ENCODE peak calls at places on chromosomes 7 and 10, in five cellular contexts. M is mammary epithelial cell, V is endothelial cell of umbilical vein, T is prostate gland, Z is hepatocyte. X is an unnamed sample. For H3K4me1, the result is how much of the 10 kb centered on the place peaks cover.

GRCh38 chr7:157010588-157011332 is at the start of gene MNX1:
- DNase-seq in Z (peak), V (no peak), M (peak), T (peak), X (peak)

GRCh38 chr10:12390733-12391132 is 41.4 kb downstream of the CAMK1D start:
- DNase-seq in T (no peak), M (no peak), V (no peak), Z (no peak), X (no peak)

GRCh38 chr10:94225589-94225988 is 137.2 kb downstream of the NOC3L start:
- DNase-seq in M (no peak), T (no peak), V (peak), Z (no peak), X (no peak)

GRCh38 chr7:845731-846130 is 13.5 kb downstream of the SUN1 start:
- DNase-seq in V (no peak), T (no peak), Z (no peak), M (no peak), X (no peak)

GRCh38 chr10:954396-954795 is 22.9 kb upstream of the LARP4B start:
- DNase-seq in V (no peak), M (no peak), Z (no peak), T (no peak), X (no peak)

GRCh38 chr7:90648107-90648506 is 52.0 kb downstream of the CDK14 start:
- DNase-seq in T (no peak), M (no peak), Z (no peak), V (no peak), X (no peak)

GRCh38 chr7:112450807-112451661 is 774 bp downstream of the IFRD1 start:
- DNase-seq in T (peak), M (peak), V (peak), Z (peak), X (peak)

GRCh38 chr10:84523509-84523908 is 195.1 kb downstream of the CCSER2 start:
- DNase-seq in T (no peak), M (no peak), Z (no peak), V (peak), X (no peak)

GRCh38 chr10:13219685-13220670 is 14.2 kb downstream of the UCMA start:
- DNase-seq in M (peak), Z (peak), V (no peak), T (no peak), X (peak)

GRCh38 chr7:13991791-13992620 is 2.5 kb upstream of the ETV1 start:
- DNase-seq in M (no peak), V (peak), T (no peak), Z (no peak), X (no peak)

GRCh38 chr7:105014725-105015630 is 973 bp downstream of the KMT2E start:
- DNase-seq in Z (peak), V (peak), M (peak), T (peak), X (peak)

GRCh38 chr7:116574025-116574822 is 49.4 kb downstream of the CAV1 start:
- DNase-seq in T (no peak), V (peak), Z (no peak), M (no peak), X (no peak)

GRCh38 chr10:126935263-126935946 is 30.2 kb downstream of the DOCK1 start:
- DNase-seq in T (no peak), Z (no peak), V (peak), M (peak), X (peak)

DNA sequence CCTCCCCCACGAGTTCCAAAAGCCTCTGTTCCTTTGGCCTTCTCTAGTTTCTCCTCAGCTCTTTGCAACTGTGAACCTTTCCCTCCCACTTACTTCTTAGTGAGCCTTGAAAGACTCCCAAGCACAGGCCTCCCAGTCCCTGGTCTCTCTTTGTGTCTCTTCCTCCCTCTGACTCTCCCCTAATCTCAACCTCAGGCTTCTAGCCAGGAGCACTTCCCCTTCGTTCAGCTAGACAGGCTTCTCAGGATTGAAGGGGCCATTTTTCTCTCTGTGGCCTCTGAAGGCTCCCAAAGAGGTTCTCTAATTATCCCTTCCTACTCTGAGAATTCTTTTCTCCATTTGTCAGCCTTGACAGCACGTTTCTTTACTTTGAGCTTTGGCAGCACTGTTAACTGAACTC is 50.2 kb upstream of the PHYHIPL start:
- DNase-seq in M (no peak), V (no peak), Z (no peak), T (no peak), X (no peak)
- H3K27ac ChIP-seq in M (no peak), V (no peak), Z (peak), T (no peak), X (no peak)

GRCh38 chr7:123916240-123916724 is 8.8 kb upstream of the SPAM1 start:
- DNase-seq in Z (peak), M (peak), T (no peak), V (peak), X (peak)
- TF ChIP-seq CTCF in Z (peak), M (peak), T (no peak), V (no peak), X (peak)

DNA sequence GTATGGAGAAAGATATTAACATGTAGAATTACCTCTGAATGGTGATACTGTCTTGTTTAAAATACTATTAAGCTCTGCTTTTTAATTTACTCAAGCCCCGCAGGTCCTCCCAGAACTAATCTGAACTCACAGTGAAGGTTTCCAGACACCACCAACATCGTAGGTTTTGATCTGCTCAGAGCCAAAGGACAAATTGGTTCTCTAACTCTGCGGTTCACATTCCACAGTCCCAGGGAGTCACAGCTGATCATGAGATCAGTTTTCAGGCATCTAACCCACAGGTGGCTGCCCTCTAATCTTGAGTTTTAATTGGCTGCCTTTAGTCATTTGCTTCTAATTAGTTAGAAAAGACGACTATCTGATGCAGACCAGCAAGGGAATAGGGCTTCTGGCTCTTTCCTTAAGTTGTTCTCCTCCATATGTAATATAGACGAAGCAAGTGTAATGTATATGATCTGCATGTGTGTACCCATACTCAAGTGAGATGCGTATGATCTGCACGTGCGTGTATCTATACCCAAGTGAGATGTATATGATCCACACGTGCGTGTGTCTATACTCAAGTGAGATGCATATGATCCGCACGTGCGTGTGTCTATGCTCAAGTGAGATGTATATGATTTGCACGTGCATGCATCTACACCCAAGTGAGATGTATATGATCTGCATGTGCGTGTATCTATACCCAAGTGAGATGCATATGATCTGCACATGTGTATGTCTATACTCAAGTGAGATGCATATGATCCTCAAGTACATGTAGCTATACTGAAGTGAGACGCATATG is 331.5 kb upstream of the NPVF start:
- DNase-seq in T (no peak), V (no peak), Z (no peak), M (no peak), X (no peak)
- H3K4me1 ChIP-seq in T (under half), V (under half), Z (under half), M (under half), X (under half)

GRCh38 chr7:8932751-8933150 is 499.3 kb downstream of the NXPH1 start:
- DNase-seq in Z (no peak), T (no peak), M (no peak), V (no peak), X (no peak)
- H3K27ac ChIP-seq in Z (no peak), T (no peak), M (no peak), V (no peak), X (no peak)

GRCh38 chr7:74498996-74499834 is 45.5 kb downstream of the GTF2IRD1 start:
- DNase-seq in V (no peak), M (no peak), Z (no peak), T (no peak), X (no peak)
- TF ChIP-seq CTCF in V (no peak), M (no peak), Z (no peak), T (no peak), X (no peak)

GRCh38 chr10:122374859-122375721 is 582 bp downstream of the PLEKHA1 start:
- DNase-seq in T (peak), M (peak), V (peak), Z (peak), X (peak)
- H3K4me1 ChIP-seq in T (under half), M (under half), V (under half), Z (under half), X (under half)

X was measured in foreskin keratinocyte.